ENCODE peak calls at places on chromosomes 11 and 22, in ten cellular contexts. S, P, X, H, A, L, I, W, E and C are unnamed samples.

GRCh38 chr11:107651672-107652071 is 60.2 kb downstream of the SLN start:
- DNase-seq in E (peak; percentile 3), L (no peak), S (no peak), H (no peak), P (no peak), X (no peak), I (no peak), W (no peak), A (no peak), C (no peak)

GRCh38 chr22:41367680-41368542 is 13.8 kb upstream of the TEF start:
- DNase-seq in I (no peak), A (peak; percentile 54), X (no peak), E (peak; percentile 78), P (no peak), H (peak; percentile 4), W (peak; percentile 46), L (no peak), S (no peak), C (no peak)

GRCh38 chr22:29879738-29880137 is 3.2 kb upstream of the MTMR3 start:
- DNase-seq in P (no peak), S (peak; percentile 11), H (no peak), X (no peak), I (no peak), A (no peak), E (peak; percentile 9), L (peak; percentile 15), W (no peak), C (no peak)

GRCh38 chr22:19964701-19965386 is 23.2 kb upstream of the TXNRD2 start:
- DNase-seq in S (no peak), H (no peak), X (no peak), A (no peak), E (no peak), P (no peak), W (no peak), I (no peak), L (no peak), C (no peak)

GRCh38 chr11:55707029-55707428 is 45.0 kb downstream of the OR4C6 start:
- DNase-seq in A (no peak), W (no peak), S (peak; percentile 9), X (no peak), I (no peak), E (peak; percentile 30), P (no peak), L (peak; percentile 73), H (no peak), C (peak; percentile 4)

GRCh38 chr11:63909621-63910506 is 7.1 kb downstream of the RCOR2 start:
- DNase-seq in P (peak; percentile 54), L (no peak), S (no peak), I (no peak), E (no peak), X (no peak), A (no peak), W (no peak), H (no peak), C (no peak)

GRCh38 chr11:17413414-17414316 is 25.2 kb upstream of the KCNJ11 start:
- DNase-seq in I (no peak), E (no peak), S (no peak), X (no peak), A (no peak), P (no peak), L (no peak), H (no peak), W (no peak), C (no peak)

GRCh38 chr11:76577199-76577920 is 93.2 kb downstream of the LRRC32 start:
- DNase-seq in X (no peak), E (peak; percentile 93), H (peak; percentile 79), A (no peak), I (no peak), P (no peak), L (no peak), S (no peak), W (peak; percentile 80), C (no peak)

GRCh38 chr22:24434472-24435322 is 7.3 kb downstream of the ADORA2A start:
- DNase-seq in P (no peak), E (no peak), W (no peak), S (peak; percentile 84), L (no peak), X (peak; percentile 63), I (peak; percentile 60), A (peak; percentile 45), H (no peak), C (peak; percentile 83)

GRCh38 chr11:17734418-17734911 is at the start of gene KCNC1:
- DNase-seq in H (no peak), L (no peak), X (no peak), I (no peak), W (no peak), P (peak; percentile 41), A (no peak), S (no peak), E (peak; percentile 48), C (no peak)

GRCh38 chr11:2793781-2794418 is 91.7 kb downstream of the CDKN1C start:
- DNase-seq in E (no peak), L (no peak), X (no peak), S (no peak), W (peak; percentile 10), A (peak; percentile 13), P (no peak), I (no peak), H (no peak), C (no peak)

GRCh38 chr11:47387944-47388696 is 9.8 kb upstream of the SPI1 start:
- DNase-seq in I (no peak), P (no peak), A (no peak), W (no peak), L (no peak), S (no peak), E (no peak), X (no peak), H (no peak), C (peak; percentile 23)

GRCh38 chr22:20672082-20672424 is 101.9 kb upstream of the SERPIND1 start:
- DNase-seq in I (no peak), W (no peak), X (no peak), A (no peak), H (no peak), S (no peak), E (no peak), L (no peak), P (no peak), C (no peak)

GRCh38 chr11:92453055-92453454 is 228.4 kb downstream of the FAT3 start:
- DNase-seq in W (no peak), X (no peak), H (no peak), E (peak; percentile 75), A (no peak), I (no peak), L (no peak), S (no peak), P (no peak), C (no peak)

GRCh38 chr11:114183041-114183511 is 113.1 kb upstream of the NNMT start:
- DNase-seq in S (peak; percentile 52), H (no peak), X (peak; percentile 44), I (peak; percentile 34), W (no peak), L (no peak), A (peak; percentile 83), P (no peak), E (no peak), C (no peak)

GRCh38 chr11:116686891-116687290 is 85.9 kb downstream of the BUD13 start:
- DNase-seq in L (no peak), P (no peak), I (no peak), A (no peak), X (no peak), H (no peak), W (no peak), S (no peak), E (no peak), C (no peak)

GRCh38 chr11:32439488-32440210 is 4.3 kb upstream of the WT1 start:
- DNase-seq in S (no peak), W (no peak), E (no peak), P (no peak), I (no peak), H (no peak), X (no peak), A (peak; percentile 41), L (no peak), C (no peak)

GRCh38 chr11:112352907-112353306 is 92.2 kb upstream of the PLET1 start:
- DNase-seq in E (no peak), H (no peak), X (no peak), P (no peak), A (no peak), S (no peak), W (no peak), I (no peak), L (no peak), C (no peak)

GRCh38 chr22:33007485-33007884 is 50.7 kb downstream of the SYN3 start:
- DNase-seq in H (no peak), X (no peak), P (no peak), L (no peak), W (no peak), I (no peak), E (no peak), S (no peak), A (no peak), C (no peak)

GRCh38 chr11:104870910-104871309 is 27.4 kb downstream of the CASP12 start:
- DNase-seq in E (peak; percentile 4), P (no peak), L (no peak), W (no peak), A (no peak), S (no peak), I (no peak), H (peak; percentile 15), X (no peak), C (no peak)

GRCh38 chr11:40384991-40385390 is 1074.5 kb downstream of the LRRC4C start:
- DNase-seq in L (no peak), X (no peak), A (no peak), W (no peak), P (no peak), I (no peak), H (peak; percentile 8), S (no peak), E (peak; percentile 59), C (no peak)